ENCODE peak calls at places on chromosomes 6 and 20, in five cellular contexts. O is dermis microvascular lymphatic vessel endothelial cell, G is nephron progenitor cell, W is renal cortical epithelial cell, K is NCI-H1092 treated with DMSO at 0.1 percent for 48 hours. C is an unnamed sample.

GRCh38 chr6:142210606-142211005 is 63.5 kb downstream of the VTA1 start:
- DNase-seq in W (no peak), G (no peak), K (no peak), O (peak), C (no peak)

GRCh38 chr6:14861491-14861943 is 384.4 kb upstream of the JARID2 start:
- DNase-seq in O (no peak), G (no peak), W (no peak), K (no peak), C (no peak)

GRCh38 chr6:91141352-91141751 is 554.5 kb upstream of the MAP3K7 start:
- DNase-seq in O (no peak), G (no peak), W (no peak), K (no peak), C (no peak)

GRCh38 chr6:41894366-41895299 is 542 bp downstream of the USP49 start:
- DNase-seq in W (peak), G (peak), K (peak), O (no peak), C (no peak)

GRCh38 chr20:47502271-47502730 is 614 bp downstream of the NCOA3 start:
- DNase-seq in K (peak), O (no peak), W (no peak), G (peak), C (peak)

GRCh38 chr6:30612213-30612612 is 4.8 kb downstream of the PPP1R10 start:
- DNase-seq in O (no peak), K (no peak), G (no peak), W (peak), C (no peak)

GRCh38 chr6:118377711-118378414 is 170.2 kb upstream of the PLN start:
- DNase-seq in G (peak), W (no peak), K (peak), O (no peak), C (no peak)

GRCh38 chr20:21548390-21549035 is 34.6 kb upstream of the NKX2-2 start:
- DNase-seq in W (no peak), G (no peak), K (no peak), O (no peak), C (no peak)

GRCh38 chr20:58542411-58543095 is 27.4 kb upstream of the APCDD1L start:
- DNase-seq in G (peak), K (peak), W (peak), O (no peak), C (peak)

GRCh38 chr6:33205172-33206026 is 944 bp downstream of the HSD17B8 start:
- DNase-seq in K (no peak), O (no peak), W (peak), G (no peak), C (no peak)

GRCh38 chr20:20413801-20414200 is 45.9 kb downstream of the INSM1 start:
- DNase-seq in O (no peak), K (peak), G (peak), W (no peak), C (no peak)

GRCh38 chr20:64109390-64109747 is 2.0 kb upstream of the NPBWR2 start:
- DNase-seq in K (no peak), W (no peak), O (no peak), G (no peak), C (peak)

GRCh38 chr20:19787366-19787765 is 29.3 kb downstream of the RIN2 start:
- DNase-seq in G (no peak), W (no peak), K (no peak), O (no peak), C (no peak)

C was measured in left lobe of liver.